ENCODE peak calls at places on chromosome 15, in four cellular contexts. Y is Peyer's patch, K is colonic mucosa, M is breast epithelium. E is an unnamed sample.

GRCh38 chr15:87777054-87777498 is 479.5 kb downstream of the NTRK3 start:
- DNase-seq in Y (no peak), K (no peak), M (no peak), E (peak)

GRCh38 chr15:60318236-60318867 is 79.4 kb downstream of the ANXA2 start:
- DNase-seq in Y (no peak), K (no peak), M (no peak), E (no peak)

GRCh38 chr15:99706557-99707303 is 26.5 kb downstream of the LYSMD4 start:
- DNase-seq in Y (no peak), K (no peak), M (no peak), E (no peak)

GRCh38 chr15:51492528-51492927 is 130.0 kb downstream of the DMXL2 start:
- DNase-seq in Y (no peak), K (no peak), M (no peak), E (no peak)

GRCh38 chr15:64681424-64682024 is 93.9 kb downstream of the RBPMS2 start:
- DNase-seq in Y (no peak), K (peak), M (no peak), E (no peak)

GRCh38 chr15:70170096-70170699 is 72.5 kb upstream of the TLE3 start:
- DNase-seq in Y (no peak), K (no peak), M (no peak), E (no peak)

GRCh38 chr15:51869074-51869425 is 39.6 kb downstream of the TMOD3 start:
- DNase-seq in Y (peak), K (peak), M (no peak), E (no peak)

GRCh38 chr15:88057836-88058235 is 198.7 kb downstream of the NTRK3 start:
- DNase-seq in Y (no peak), K (no peak), M (no peak), E (no peak)

GRCh38 chr15:65184305-65184943 is 718 bp downstream of the CLPX start:
- DNase-seq in Y (peak), K (peak), M (peak), E (peak)

GRCh38 chr15:100764778-100765457 is 114.7 kb upstream of the ALDH1A3 start:
- DNase-seq in Y (no peak), K (no peak), M (no peak), E (no peak)

GRCh38 chr15:36612063-36612788 is 32.8 kb downstream of the CDIN1 start:
- DNase-seq in Y (no peak), K (no peak), M (no peak), E (no peak)

GRCh38 chr15:84810073-84810840 is 6.9 kb upstream of the ALPK3 start:
- DNase-seq in Y (no peak), K (no peak), M (no peak), E (no peak)

GRCh38 chr15:42143356-42143755 is 13.1 kb downstream of the PLA2G4F start:
- DNase-seq in Y (peak), K (no peak), M (no peak), E (no peak)

GRCh38 chr15:88982946-88983342 is 69.8 kb upstream of the MFGE8 start:
- DNase-seq in Y (no peak), K (no peak), M (no peak), E (no peak)

GRCh38 chr15:64224508-64224907 is 61.7 kb upstream of the PPIB start:
- DNase-seq in Y (no peak), K (peak), M (no peak), E (peak)

GRCh38 chr15:68279779-68280745 is 2.5 kb downstream of the FEM1B start:
- DNase-seq in Y (no peak), K (no peak), M (no peak), E (no peak)

GRCh38 chr15:70604671-70605070 is 158.7 kb downstream of the UACA start:
- DNase-seq in Y (no peak), K (no peak), M (no peak), E (no peak)

GRCh38 chr15:101029971-101030661 is 111.0 kb downstream of the LRRK1 start:
- DNase-seq in Y (no peak), K (peak), M (no peak), E (no peak)

GRCh38 chr15:48242015-48242414 is 35.9 kb downstream of the SLC12A1 start:
- DNase-seq in Y (no peak), K (no peak), M (no peak), E (no peak)

GRCh38 chr15:87461621-87462020 is 794.9 kb downstream of the NTRK3 start:
- DNase-seq in Y (no peak), K (no peak), M (no peak), E (no peak)

GRCh38 chr15:50953302-50953701 is 44.8 kb downstream of the AP4E1 start:
- DNase-seq in Y (no peak), K (no peak), M (no peak), E (no peak)

GRCh38 chr15:31606942-31607497 is 280.4 kb downstream of the KLF13 start:
- DNase-seq in Y (no peak), K (no peak), M (no peak), E (no peak)

GRCh38 chr15:51405646-51406194 is 64.3 kb downstream of the GLDN start:
- DNase-seq in Y (no peak), K (peak), M (no peak), E (no peak)

GRCh38 chr15:68210821-68211655 is 5.9 kb upstream of the CALML4 start:
- DNase-seq in Y (peak), K (peak), M (no peak), E (peak)

GRCh38 chr15:77568960-77569646 is 63.6 kb downstream of the LINGO1 start:
- DNase-seq in Y (no peak), K (no peak), M (peak), E (peak)

GRCh38 chr15:63860161-63860954 is 26.6 kb upstream of the HERC1 start:
- DNase-seq in Y (no peak), K (no peak), M (no peak), E (no peak)

GRCh38 chr15:64156652-64157331 is 5.3 kb downstream of the SNX22 start:
- DNase-seq in Y (no peak), K (no peak), M (no peak), E (no peak)

GRCh38 chr15:25832158-25832557 is 31.0 kb downstream of the ATP10A start:
- DNase-seq in Y (no peak), K (no peak), M (no peak), E (no peak)

GRCh38 chr15:23074684-23075083 is 35.3 kb upstream of the TUBGCP5 start:
- DNase-seq in Y (no peak), K (no peak), M (no peak), E (no peak)

GRCh38 chr15:48925714-48926223 is 38.0 kb downstream of the SHC4 start:
- DNase-seq in Y (no peak), K (no peak), M (no peak), E (no peak)

GRCh38 chr15:29428925-29429573 is 159.4 kb upstream of the NSMCE3 start:
- DNase-seq in Y (no peak), K (no peak), M (no peak), E (no peak)

GRCh38 chr15:43998607-43999006 is 171.8 kb downstream of the WDR76 start:
- DNase-seq in Y (peak), K (peak), M (no peak), E (no peak)

GRCh38 chr15:90036343-90036742 is 35.2 kb downstream of the ZNF710 start:
- DNase-seq in Y (peak), K (no peak), M (no peak), E (no peak)
- H3K27ac ChIP-seq in Y (no peak), K (peak), M (peak), E (peak)

GRCh38 chr15:39403674-39404117 is 177.2 kb upstream of the THBS1 start:
- DNase-seq in Y (no peak), K (no peak), M (no peak), E (no peak)
- H3K27ac ChIP-seq in Y (no peak), K (no peak), M (no peak), E (no peak)

GRCh38 chr15:74656935-74657535 is 38.8 kb downstream of the EDC3 start:
- DNase-seq in Y (no peak), K (no peak), M (no peak), E (no peak)
- H3K27ac ChIP-seq in Y (no peak), K (no peak), M (no peak), E (no peak)

GRCh38 chr15:78673917-78674444 is 33.0 kb upstream of the CHRNB4 start:
- DNase-seq in Y (no peak), K (no peak), M (no peak), E (no peak)

GRCh38 chr15:78668987-78669386 is 28.0 kb upstream of the CHRNB4 start:
- DNase-seq in Y (no peak), K (no peak), M (no peak), E (no peak)

GRCh38 chr15:78673476-78673875 is 32.5 kb upstream of the CHRNB4 start:
- DNase-seq in Y (no peak), K (no peak), M (no peak), E (no peak)

GRCh38 chr15:78672285-78673003 is 31.4 kb upstream of the CHRNB4 start:
- DNase-seq in Y (no peak), K (no peak), M (no peak), E (no peak)

DNA sequence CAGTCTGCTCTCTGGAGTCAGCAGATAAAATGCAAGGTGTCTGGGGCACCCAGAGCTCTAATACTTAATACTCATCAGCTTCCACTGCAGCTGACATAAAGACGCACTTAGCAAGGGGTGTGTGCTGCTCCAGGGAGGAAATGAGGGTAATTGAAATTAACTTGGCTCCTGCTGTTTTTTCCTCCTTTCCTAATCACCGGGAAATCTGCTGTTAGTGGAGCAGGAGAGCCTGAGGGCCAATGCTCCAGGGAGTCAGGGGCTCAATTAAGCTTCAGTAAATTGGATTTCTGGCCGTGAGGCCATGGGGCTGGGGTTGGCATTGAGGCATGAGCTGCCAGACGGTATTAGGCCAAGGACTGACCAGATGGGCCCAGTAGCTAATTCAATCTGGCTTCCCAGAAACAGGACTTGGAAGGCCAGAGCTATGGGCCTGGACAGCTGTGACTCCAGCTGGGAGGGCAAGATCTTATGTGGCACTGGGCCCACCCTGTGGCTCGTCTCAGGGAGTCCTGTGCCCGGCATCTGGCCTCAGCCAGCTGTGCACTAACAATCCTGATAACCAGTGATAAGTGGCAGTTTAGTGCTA is 30.7 kb upstream of the CHRNB4 start:
- DNase-seq in Y (no peak), K (no peak), M (no peak), E (no peak)
- H3K27ac ChIP-seq in Y (no peak), K (no peak), M (no peak), E (no peak)

DNA sequence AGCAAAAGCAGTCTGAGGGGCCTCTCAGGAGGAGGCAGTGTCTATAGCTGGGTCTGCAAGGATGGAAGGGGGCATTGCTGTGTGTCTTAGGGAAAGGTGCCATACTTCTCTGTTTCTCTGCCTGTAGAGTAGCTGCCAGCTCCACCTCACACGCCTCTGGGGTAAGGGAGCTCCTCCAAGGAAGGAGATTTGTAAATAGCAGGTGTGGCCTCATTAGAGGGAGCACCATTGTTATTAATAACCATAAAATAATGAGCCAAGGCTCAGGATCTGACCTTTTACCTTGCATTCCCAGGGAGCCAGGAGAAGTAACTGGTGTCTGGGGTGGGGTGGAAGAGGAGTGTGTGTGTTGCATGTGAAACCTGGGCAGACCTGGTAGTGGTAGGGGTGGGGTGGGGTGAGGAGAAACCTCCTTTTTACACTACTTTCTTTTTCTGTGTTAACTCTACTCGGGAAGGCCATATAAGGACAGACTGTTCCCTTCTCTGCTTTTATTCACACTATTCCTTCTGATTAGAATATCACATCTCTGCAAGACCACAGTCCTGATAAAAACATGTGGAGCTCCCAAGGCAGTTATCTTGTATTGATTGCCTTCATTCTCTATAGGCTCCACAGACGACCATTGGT is 2.2 kb upstream of the C15orf39 start:
- DNase-seq in Y (no peak), K (no peak), M (no peak), E (no peak)
- H3K27ac ChIP-seq in Y (no peak), K (no peak), M (peak), E (no peak)

GRCh38 chr15:95875141-95875643 is 455.3 kb upstream of the NR2F2 start:
- DNase-seq in Y (no peak), K (no peak), M (peak), E (no peak)
- H3K27ac ChIP-seq in Y (no peak), K (no peak), M (peak), E (peak)

DNA sequence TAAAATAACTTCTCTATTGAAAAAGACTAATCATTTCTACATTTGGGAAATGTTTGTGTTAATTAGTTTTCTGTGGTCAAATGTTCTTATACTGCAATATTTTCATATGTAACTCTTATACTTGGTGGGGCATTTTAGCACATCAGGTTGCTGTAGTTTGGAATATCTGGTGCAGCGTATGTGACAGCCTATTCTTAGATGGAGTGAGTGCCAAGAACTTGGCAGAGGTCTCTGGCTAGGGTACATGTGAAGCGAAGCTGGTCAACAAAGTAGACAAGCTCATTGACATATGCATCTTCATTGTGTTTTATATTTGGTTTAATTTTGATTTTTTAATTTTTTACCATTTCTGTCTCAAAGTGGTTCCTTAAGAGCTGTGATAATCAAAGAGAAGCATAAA is 53.2 kb downstream of the CHAC1 start:
- DNase-seq in Y (no peak), K (no peak), M (no peak), E (no peak)
- H3K27ac ChIP-seq in Y (no peak), K (no peak), M (no peak), E (no peak)

GRCh38 chr15:32718822-32719716 is 1.3 kb downstream of the GREM1 start:
- DNase-seq in Y (peak), K (peak), M (no peak), E (no peak)

GRCh38 chr15:32718082-32718821 is 448 bp downstream of the GREM1 start:
- DNase-seq in Y (peak), K (peak), M (no peak), E (no peak)

GRCh38 chr15:32716960-32717289 is 879 bp upstream of the GREM1 start:
- DNase-seq in Y (no peak), K (no peak), M (no peak), E (no peak)

GRCh38 chr15:32716216-32716959 is 1.4 kb upstream of the GREM1 start:
- DNase-seq in Y (no peak), K (no peak), M (no peak), E (no peak)

GRCh38 chr15:32717290-32718081 is at the start of gene GREM1:
- DNase-seq in Y (peak), K (peak), M (no peak), E (no peak)
- H3K27ac ChIP-seq in Y (peak), K (peak), M (no peak), E (no peak)

E was measured in tibial nerve.